ENCODE peak calls at places on chromosomes 12 and 14, in six cellular contexts. D is body of pancreas, R is transverse colon, M is HCT116, S is uterus, H is A549. C is an unnamed sample.

GRCh38 chr12:107105410-107105703 is 12.0 kb upstream of the CRY1 start:
- DNase-seq in M (no peak), S (no peak), H (no peak), R (no peak), D (no peak), C (peak)

GRCh38 chr12:91105807-91106206 is 5.5 kb downstream of the LUM start:
- DNase-seq in S (no peak), D (no peak), R (no peak), H (no peak), M (no peak), C (no peak)

GRCh38 chr14:49418789-49419188 is 167.4 kb downstream of the RPS29 start:
- DNase-seq in H (no peak), D (no peak), M (no peak), S (no peak), R (no peak), C (no peak)

GRCh38 chr12:109557809-109558208 is 15.5 kb downstream of the MMAB start:
- DNase-seq in S (no peak), D (no peak), H (no peak), R (no peak), M (no peak), C (no peak)

GRCh38 chr14:95956601-95957460 is 80.2 kb downstream of the TUNAR start:
- DNase-seq in H (no peak), S (no peak), M (no peak), R (no peak), D (no peak), C (no peak)

GRCh38 chr12:65518771-65519170 is 240.3 kb downstream of the MSRB3 start:
- DNase-seq in H (no peak), S (no peak), D (no peak), R (no peak), M (no peak), C (peak)

GRCh38 chr12:107491856-107492255 is 193.7 kb upstream of the PWP1 start:
- DNase-seq in S (no peak), R (no peak), M (no peak), H (no peak), D (no peak), C (no peak)

GRCh38 chr12:106234513-106234912 is 13.3 kb downstream of the CKAP4 start:
- DNase-seq in R (no peak), H (no peak), D (no peak), M (no peak), S (no peak), C (no peak)

GRCh38 chr12:20211537-20211936 is 156.8 kb upstream of the PDE3A start:
- DNase-seq in M (no peak), S (no peak), R (no peak), D (no peak), H (no peak), C (no peak)

GRCh38 chr12:121783771-121784170 is 9.7 kb downstream of the RHOF start:
- DNase-seq in H (no peak), R (peak), S (no peak), D (no peak), M (no peak), C (no peak)

GRCh38 chr12:102816816-102817434 is 100.1 kb downstream of the PAH start:
- DNase-seq in H (peak), M (peak), S (no peak), R (no peak), D (no peak), C (peak)

GRCh38 chr14:87131879-87132278 is 861.1 kb downstream of the GALC start:
- DNase-seq in D (no peak), H (no peak), S (peak), M (no peak), R (no peak), C (no peak)

GRCh38 chr14:56474419-56475022 is 105.1 kb upstream of the TMEM260 start:
- DNase-seq in H (peak), M (peak), D (no peak), S (no peak), R (no peak), C (no peak)

GRCh38 chr12:52945389-52946232 is 3.3 kb upstream of the KRT18 start:
- DNase-seq in R (peak), S (no peak), M (no peak), H (no peak), D (peak), C (no peak)

GRCh38 chr12:50099302-50100008 is 4.4 kb upstream of the GPD1 start:
- DNase-seq in D (no peak), H (no peak), S (no peak), R (no peak), M (no peak), C (peak)

GRCh38 chr14:69708586-69709169 is 58.3 kb upstream of the SRSF5 start:
- DNase-seq in S (no peak), M (no peak), H (no peak), D (no peak), R (peak), C (no peak)

GRCh38 chr12:115224031-115224430 is 540.1 kb upstream of the TBX3 start:
- DNase-seq in R (no peak), H (no peak), M (no peak), D (no peak), S (no peak), C (no peak)

GRCh38 chr14:93108105-93108504 is 7.6 kb downstream of the ITPK1 start:
- DNase-seq in M (no peak), H (no peak), R (no peak), S (no peak), D (no peak), C (no peak)

GRCh38 chr12:12983420-12984035 is 16.5 kb downstream of the HEBP1 start:
- DNase-seq in M (peak), D (no peak), R (no peak), H (peak), S (peak), C (peak)

GRCh38 chr14:52703225-52703624 is 3.8 kb upstream of the PSMC6 start:
- DNase-seq in H (no peak), D (no peak), M (no peak), S (no peak), R (peak), C (peak)

GRCh38 chr12:6469092-6469491 is 1.4 kb downstream of the VAMP1 start:
- DNase-seq in R (no peak), D (no peak), S (no peak), H (no peak), M (no peak), C (no peak)

GRCh38 chr12:29234965-29235364 is 85.9 kb downstream of the FAR2 start:
- DNase-seq in D (no peak), R (no peak), H (no peak), M (no peak), S (no peak), C (no peak)

GRCh38 chr12:122991623-122992275 is 11.3 kb downstream of the ARL6IP4 start:
- DNase-seq in H (no peak), M (no peak), S (no peak), D (no peak), R (no peak), C (no peak)

GRCh38 chr14:64708148-64709004 is 4.2 kb downstream of the PLEKHG3 start:
- DNase-seq in D (peak), H (peak), R (no peak), M (no peak), S (no peak), C (peak)

GRCh38 chr12:90075685-90076084 is 367.0 kb upstream of the ATP2B1 start:
- DNase-seq in M (no peak), S (no peak), R (no peak), D (no peak), H (no peak), C (no peak)

GRCh38 chr12:106296179-106296877 is 6.2 kb upstream of the TCP11L2 start:
- DNase-seq in R (no peak), D (no peak), H (peak), S (no peak), M (peak), C (peak)

GRCh38 chr12:21939435-21939834 is 1.8 kb downstream of the ABCC9 start:
- DNase-seq in H (no peak), D (no peak), R (no peak), M (no peak), S (peak), C (no peak)

GRCh38 chr14:38285962-38286361 is 30.1 kb upstream of the CLEC14A start:
- DNase-seq in D (no peak), H (no peak), S (no peak), R (no peak), M (no peak), C (no peak)

GRCh38 chr14:22979748-22980392 is 2.5 kb downstream of the AJUBA start:
- DNase-seq in M (no peak), S (no peak), R (no peak), D (no peak), H (no peak), C (no peak)

GRCh38 chr14:77554207-77554606 is 55.6 kb upstream of the ISM2 start:
- DNase-seq in R (no peak), D (no peak), H (no peak), M (no peak), S (no peak), C (no peak)

GRCh38 chr14:73567951-73568885 is 795 bp upstream of the ACOT2 start:
- DNase-seq in M (no peak), R (no peak), D (no peak), S (no peak), H (no peak), C (no peak)

GRCh38 chr12:56104815-56105476 is 587 bp downstream of the PA2G4 start:
- DNase-seq in D (no peak), R (no peak), S (no peak), H (no peak), M (no peak), C (no peak)

GRCh38 chr14:57987051-57987450 is 121.2 kb upstream of the SLC35F4 start:
- DNase-seq in H (no peak), R (no peak), S (no peak), D (no peak), M (no peak), C (no peak)

GRCh38 chr12:117144599-117144998 is 45.4 kb upstream of the TESC start:
- DNase-seq in S (no peak), H (no peak), R (no peak), M (no peak), D (no peak), C (no peak)

GRCh38 chr12:93314177-93314497 is 63.6 kb upstream of the NUDT4 start:
- DNase-seq in D (no peak), S (no peak), M (no peak), R (no peak), H (no peak), C (no peak)

GRCh38 chr14:75422169-75422568 is 5.7 kb upstream of the JDP2 start:
- DNase-seq in M (no peak), H (peak), R (no peak), S (no peak), D (no peak), C (peak)

GRCh38 chr12:106246891-106247730 is 709 bp downstream of the CKAP4 start:
- DNase-seq in S (peak), D (peak), H (peak), M (no peak), R (peak), C (no peak)

GRCh38 chr14:101120636-101121398 is 217.3 kb upstream of the RTL1 start:
- DNase-seq in M (no peak), S (peak), R (peak), D (no peak), H (no peak), C (no peak)
- TF ChIP-seq POLR2A in M (no peak), S (no peak), R (peak), D (peak), H (no peak), C (no peak)

GRCh38 chr12:113186033-113186365 is 478 bp downstream of the RITA1 start:
- DNase-seq in H (no peak), M (no peak), D (no peak), S (no peak), R (no peak), C (no peak)

GRCh38 chr12:113186666-113187325 is 1.3 kb downstream of the RITA1 start:
- DNase-seq in M (no peak), D (no peak), S (no peak), H (no peak), R (peak), C (no peak)

GRCh38 chr12:113184900-113185179 is 438 bp downstream of the DDX54 start:
- DNase-seq in R (peak), H (peak), S (peak), M (peak), D (peak), C (peak)

GRCh38 chr12:113184098-113184899 is 979 bp downstream of the DDX54 start:
- DNase-seq in R (no peak), M (peak), S (no peak), H (no peak), D (no peak), C (no peak)

GRCh38 chr12:113185180-113186032 is at the start of the genes DDX54 and RITA1:
- DNase-seq in S (peak), R (peak), H (peak), D (peak), M (peak), C (peak)
- TF ChIP-seq POLR2A in S (peak), R (peak), H (peak), D (peak), M (peak), C (peak)

GRCh38 chr12:9114946-9115345 is 773 bp downstream of the A2M start:
- DNase-seq in R (no peak), S (no peak), D (no peak), M (no peak), H (no peak), C (no peak)

GRCh38 chr12:9118161-9118560 is 2.4 kb upstream of the A2M start:
- DNase-seq in D (no peak), S (no peak), R (no peak), M (no peak), H (no peak), C (no peak)

GRCh38 chr12:9113987-9114309 is 1.8 kb downstream of the A2M start:
- DNase-seq in H (no peak), S (no peak), M (no peak), D (no peak), R (no peak), C (no peak)

GRCh38 chr12:9113296-9113986 is 2.3 kb downstream of the A2M start:
- DNase-seq in D (no peak), R (no peak), H (no peak), M (no peak), S (no peak), C (no peak)

GRCh38 chr12:9115731-9116689 is at the start of gene A2M:
- DNase-seq in S (peak), D (no peak), R (no peak), M (no peak), H (no peak), C (no peak)
- TF ChIP-seq POLR2A in S (peak), D (peak), R (peak), M (no peak), H (no peak), C (no peak)

DNA sequence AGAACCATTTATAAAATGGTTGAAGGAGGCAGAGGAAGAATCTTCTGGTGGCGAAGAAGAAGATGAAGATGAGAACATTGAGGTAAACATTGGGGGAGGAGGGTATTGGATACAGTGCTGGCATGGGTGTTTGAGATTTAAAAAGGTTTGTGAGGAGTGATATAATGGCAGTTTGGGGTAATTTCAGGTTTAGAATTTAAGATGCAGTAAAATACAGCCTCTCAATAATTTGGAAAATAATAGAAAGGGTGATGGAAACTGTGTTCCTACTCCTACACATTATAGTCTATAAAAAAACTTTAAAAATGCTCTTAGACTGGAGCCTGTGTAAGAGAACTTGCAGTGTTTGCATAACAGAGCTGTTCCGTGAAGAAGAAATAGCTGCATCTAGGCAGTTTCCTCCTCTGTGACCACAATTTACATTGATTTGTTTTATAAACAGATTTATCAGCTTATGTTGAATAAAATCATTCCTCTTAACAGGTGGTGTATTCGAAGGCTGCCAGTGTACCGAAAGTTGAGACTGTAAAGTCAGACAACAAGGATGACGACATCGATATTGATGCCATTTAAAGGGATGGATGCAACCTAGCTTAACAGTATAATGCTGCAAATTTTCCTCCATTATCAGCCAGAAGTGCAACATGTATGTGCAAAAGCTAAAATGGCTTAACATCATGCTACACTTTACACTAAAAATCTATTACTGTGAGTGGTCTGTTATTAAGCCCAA is 6.6 kb downstream of the EIF5 start:
- DNase-seq in H (no peak), M (no peak), D (no peak), R (no peak), S (no peak), C (no peak)
- TF ChIP-seq POLR2A in H (no peak), M (no peak), D (no peak), R (no peak), S (no peak), C (no peak)

GRCh38 chr14:89365071-89365801 is 51.8 kb downstream of the FOXN3 start:
- DNase-seq in S (peak), H (no peak), M (no peak), R (peak), D (no peak), C (no peak)
- TF ChIP-seq POLR2A in S (no peak), H (no peak), M (no peak), R (no peak), D (no peak), C (no peak)

GRCh38 chr14:100239200-100239839 is 376 bp downstream of the YY1 start:
- DNase-seq in R (peak), D (peak), M (no peak), H (no peak), S (peak), C (no peak)
- TF ChIP-seq POLR2A in R (no peak), D (no peak), M (no peak), H (no peak), S (no peak), C (no peak)

GRCh38 chr14:60204843-60205774 is 39.9 kb upstream of the DHRS7 start:
- DNase-seq in H (no peak), S (no peak), M (no peak), R (no peak), D (no peak), C (no peak)
- TF ChIP-seq POLR2A in H (no peak), S (no peak), M (no peak), R (no peak), D (no peak), C (no peak)

DNA sequence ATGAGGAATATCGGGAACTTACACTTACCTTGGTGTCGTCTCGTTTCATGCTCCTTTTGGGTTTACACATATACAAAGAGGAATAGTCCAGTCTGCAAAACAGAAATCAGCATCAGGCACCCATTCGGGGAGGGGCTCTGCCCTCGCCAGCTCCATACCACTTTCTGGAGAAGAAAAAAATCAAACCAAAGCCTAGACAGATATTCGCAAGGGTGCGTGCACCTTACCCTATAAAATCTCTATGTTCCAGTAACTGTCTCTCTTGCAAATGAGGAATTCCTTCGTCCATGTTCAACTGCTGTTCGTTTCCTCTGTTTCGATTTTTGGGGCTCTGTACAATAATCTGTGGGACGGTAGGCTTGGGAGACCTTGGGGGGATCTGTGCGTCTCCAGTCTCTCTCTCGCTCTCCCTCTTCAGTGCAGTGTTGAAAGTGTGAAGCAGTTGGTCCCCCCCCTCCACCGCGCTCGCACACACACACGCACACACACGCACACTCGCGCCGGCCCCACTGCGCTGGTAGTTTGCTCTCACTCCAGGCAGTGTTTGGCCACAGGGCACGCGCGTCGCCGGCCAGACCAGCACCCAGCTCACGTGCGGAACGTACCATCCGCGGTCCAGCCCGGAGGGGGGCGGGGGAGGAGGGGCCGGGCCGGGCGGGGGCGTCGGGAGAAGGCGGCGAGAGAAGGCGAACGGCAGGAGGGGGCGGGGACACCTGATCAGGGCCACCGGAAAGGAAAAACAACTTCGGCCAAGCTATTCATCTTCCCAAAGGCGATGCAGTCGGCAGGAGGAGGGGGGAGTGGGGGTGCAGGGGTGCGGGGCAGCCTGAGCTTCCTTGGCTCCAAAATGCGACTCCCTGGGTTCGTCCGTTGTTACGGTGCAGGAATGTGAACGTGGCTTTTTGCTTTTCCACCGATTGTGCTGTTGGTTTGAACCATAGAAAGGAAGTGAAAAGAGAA is at the start of gene BHLHE41:
- DNase-seq in H (peak), D (peak), S (peak), R (peak), M (no peak), C (no peak)
- TF ChIP-seq POLR2A in H (no peak), D (peak), S (peak), R (peak), M (no peak), C (no peak)

GRCh38 chr12:66962316-66962715 is 283.4 kb upstream of the GRIP1 start:
- DNase-seq in S (no peak), H (no peak), D (no peak), M (no peak), R (no peak), C (no peak)

GRCh38 chr12:66964629-66965028 is 285.8 kb upstream of the GRIP1 start:
- DNase-seq in S (no peak), D (no peak), M (no peak), R (no peak), H (no peak), C (no peak)

GRCh38 chr12:66960704-66961690 is 282.1 kb upstream of the GRIP1 start:
- DNase-seq in H (no peak), D (no peak), S (no peak), R (no peak), M (no peak), C (no peak)

GRCh38 chr12:66965613-66966012 is 286.7 kb upstream of the GRIP1 start:
- DNase-seq in S (no peak), M (no peak), H (no peak), D (no peak), R (no peak), C (no peak)

DNA sequence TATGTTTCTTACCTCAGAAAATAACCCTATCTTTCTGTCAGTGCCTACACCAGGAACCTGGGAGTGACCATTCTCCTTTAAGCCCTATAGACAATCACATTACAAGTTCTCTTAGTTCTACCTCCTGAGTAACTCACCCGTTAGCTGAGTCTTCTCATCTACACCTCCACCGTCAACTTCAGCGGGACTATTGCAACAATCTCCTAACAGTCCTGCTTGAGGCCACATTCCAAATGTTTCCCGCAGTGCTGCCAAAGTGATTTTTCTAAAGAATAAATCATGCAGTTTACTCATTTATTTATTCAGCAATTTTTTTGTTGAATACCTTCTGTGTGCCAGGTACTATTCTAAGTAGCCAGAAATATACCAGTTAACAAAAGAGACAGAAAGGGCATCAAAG is 285.0 kb upstream of the GRIP1 start:
- DNase-seq in D (no peak), H (no peak), R (no peak), S (no peak), M (no peak), C (no peak)
- TF ChIP-seq POLR2A in D (no peak), H (no peak), R (no peak), S (no peak), M (no peak), C (no peak)

GRCh38 chr12:120292661-120293531 is at the start of gene RNU4-1:
- DNase-seq in H (peak), R (peak), S (peak), M (peak), D (peak), C (no peak)
- TF ChIP-seq POLR2A in H (peak), R (peak), S (peak), M (peak), D (peak), C (peak)

C was measured in H54.